ENCODE peak calls at places on chromosomes 3 and 15, in seven cellular contexts. M, O, C, Z, V, X and J are unnamed samples.

GRCh38 chr15:51093865-51094605 is 671 bp downstream of the TNFAIP8L3 start:
- DNase-seq in C (peak), M (no peak), V (no peak), Z (no peak), X (no peak), O (no peak), J (no peak)

GRCh38 chr3:55795736-55796135 is 308.6 kb upstream of the WNT5A start:
- DNase-seq in V (no peak), Z (no peak), X (no peak), C (no peak), O (no peak), M (peak), J (no peak)

GRCh38 chr3:130894130-130894872 is 417 bp downstream of the ATP2C1 start:
- DNase-seq in X (no peak), O (peak), Z (no peak), C (no peak), V (peak), M (no peak), J (peak)

GRCh38 chr15:36914962-36915808 is 185.2 kb downstream of the MEIS2 start:
- DNase-seq in M (no peak), X (no peak), O (no peak), Z (no peak), V (no peak), C (no peak), J (peak)

GRCh38 chr15:92323480-92323879 is 70.2 kb upstream of the ST8SIA2 start:
- DNase-seq in V (no peak), M (no peak), Z (no peak), O (no peak), X (no peak), C (no peak), J (no peak)

GRCh38 chr3:58529516-58530353 is 7.3 kb downstream of the ACOX2 start:
- DNase-seq in Z (peak), V (peak), O (peak), C (peak), M (no peak), X (no peak), J (peak)

GRCh38 chr3:111326144-111326995 is 215.6 kb upstream of the CD96 start:
- DNase-seq in M (peak), O (no peak), Z (no peak), X (no peak), C (no peak), V (no peak), J (peak)

GRCh38 chr3:86563358-86563970 is 427.5 kb downstream of the VGLL3 start:
- DNase-seq in M (peak), Z (no peak), V (no peak), X (no peak), O (peak), C (peak), J (peak)

GRCh38 chr3:129979891-129980290 is 5.4 kb downstream of the TRH start:
- DNase-seq in Z (no peak), O (no peak), C (no peak), M (no peak), X (no peak), V (no peak), J (no peak)

GRCh38 chr3:80696280-80696679 is 928.5 kb upstream of the ROBO1 start:
- DNase-seq in V (no peak), C (peak), Z (no peak), X (peak), M (no peak), O (no peak), J (no peak)

GRCh38 chr3:64501298-64501906 is 186.4 kb downstream of the ADAMTS9 start:
- DNase-seq in C (no peak), V (no peak), X (no peak), M (peak), O (no peak), Z (no peak), J (peak)

DNA sequence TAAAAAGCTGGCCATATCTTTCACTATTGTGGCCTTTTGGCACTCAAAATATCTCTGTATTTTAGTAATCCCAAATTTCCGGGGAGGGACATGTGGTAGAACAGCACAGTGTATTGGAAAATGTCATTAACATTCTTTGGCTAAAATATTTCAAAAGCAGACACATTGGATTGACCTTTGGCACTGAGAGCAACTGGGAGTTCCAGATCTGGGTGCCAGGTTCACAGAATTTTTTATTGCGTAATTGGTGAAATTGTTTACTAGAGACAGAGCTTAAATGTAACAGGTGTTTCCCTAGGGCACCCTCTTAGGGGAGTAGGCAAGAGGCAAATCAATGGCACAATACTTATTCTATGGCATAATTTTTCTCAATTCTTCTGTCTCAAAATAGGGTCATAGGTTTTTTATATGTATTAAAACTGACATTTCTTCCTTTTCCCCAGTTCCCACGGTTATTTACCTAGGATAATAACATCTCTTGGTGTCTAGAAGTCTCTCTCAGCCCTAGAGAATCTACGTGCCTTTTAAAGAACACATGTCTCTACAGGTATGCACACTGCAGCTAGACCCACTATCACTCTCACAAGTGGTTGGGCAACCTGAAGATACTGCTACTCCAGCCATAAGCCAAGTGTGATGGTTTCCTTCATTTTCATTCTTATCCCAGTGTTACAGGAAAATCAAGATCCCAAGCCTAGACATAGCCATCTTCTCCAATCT is 10.6 kb downstream of the RBMS3 start:
- DNase-seq in X (no peak), O (no peak), C (no peak), Z (no peak), V (no peak), M (no peak), J (no peak)
- H3K4me2 ChIP-seq in X (peak), O (no peak), C (no peak), Z (no peak), V (no peak), M (no peak), J (no peak)

DNA sequence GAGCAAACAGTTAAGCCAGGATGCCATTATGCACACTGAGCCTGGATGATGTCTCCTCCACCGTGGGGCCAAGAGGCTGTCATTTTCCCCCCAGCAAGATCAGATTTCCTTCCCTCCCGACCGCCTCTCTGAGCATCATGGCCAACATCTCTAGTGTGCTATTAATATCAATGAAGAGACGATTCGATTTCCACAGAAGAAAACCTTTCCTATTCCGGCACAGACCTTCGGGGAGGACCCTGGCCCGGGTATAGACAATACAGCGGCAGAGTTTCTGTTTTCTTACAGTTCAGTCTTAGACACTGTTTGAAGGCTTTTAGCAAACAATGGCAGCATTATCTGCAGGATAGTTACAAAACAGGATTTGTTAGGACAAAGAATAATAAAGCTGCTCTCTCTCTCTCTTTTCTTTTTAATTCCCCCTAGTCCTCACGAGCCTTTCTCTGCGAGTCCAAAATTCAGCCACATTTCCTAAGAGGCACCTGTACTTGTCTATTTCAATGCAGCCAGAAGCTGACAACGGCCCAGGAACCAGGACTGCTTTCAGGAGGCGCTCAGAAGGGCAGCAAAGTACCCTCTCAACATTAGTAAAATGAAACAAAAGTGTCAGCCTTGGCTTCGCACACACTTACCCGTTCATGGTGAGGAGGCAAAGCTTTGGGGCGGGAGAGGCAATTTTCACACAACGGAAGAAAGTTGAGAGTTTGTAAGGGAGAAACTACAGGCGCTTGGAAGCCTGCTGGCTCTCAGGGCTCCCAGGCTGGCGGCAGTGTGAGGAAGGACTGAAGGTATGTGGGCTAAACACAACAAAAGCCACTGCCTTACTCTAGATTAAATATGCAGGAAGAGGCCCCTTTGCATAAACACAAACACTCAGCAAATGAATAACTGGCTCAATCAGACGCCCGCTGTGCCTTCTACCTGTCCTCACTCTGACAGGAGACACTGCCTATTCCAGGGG is 278.0 kb downstream of the FOXP1 start:
- DNase-seq in O (peak), C (peak), M (peak), V (peak), Z (peak), X (no peak), J (peak)
- H3K4ac ChIP-seq in O (no peak), C (peak), M (peak), V (no peak), Z (peak), X (no peak), J (peak)

GRCh38 chr15:40743466-40743865 is 11.6 kb downstream of the RMDN3 start:
- DNase-seq in X (no peak), C (no peak), M (no peak), V (no peak), Z (no peak), O (no peak), J (no peak)

GRCh38 chr15:40737048-40737447 is 18.0 kb downstream of the RMDN3 start:
- DNase-seq in O (no peak), V (no peak), C (no peak), X (no peak), Z (no peak), M (peak), J (no peak)

GRCh38 chr15:40739042-40739441 is 16.0 kb downstream of the RMDN3 start:
- DNase-seq in C (peak), O (no peak), Z (no peak), M (peak), X (no peak), V (no peak), J (no peak)

GRCh38 chr15:40736575-40736974 is 18.5 kb downstream of the RMDN3 start:
- DNase-seq in V (no peak), X (no peak), C (no peak), O (no peak), Z (no peak), M (no peak), J (no peak)

DNA sequence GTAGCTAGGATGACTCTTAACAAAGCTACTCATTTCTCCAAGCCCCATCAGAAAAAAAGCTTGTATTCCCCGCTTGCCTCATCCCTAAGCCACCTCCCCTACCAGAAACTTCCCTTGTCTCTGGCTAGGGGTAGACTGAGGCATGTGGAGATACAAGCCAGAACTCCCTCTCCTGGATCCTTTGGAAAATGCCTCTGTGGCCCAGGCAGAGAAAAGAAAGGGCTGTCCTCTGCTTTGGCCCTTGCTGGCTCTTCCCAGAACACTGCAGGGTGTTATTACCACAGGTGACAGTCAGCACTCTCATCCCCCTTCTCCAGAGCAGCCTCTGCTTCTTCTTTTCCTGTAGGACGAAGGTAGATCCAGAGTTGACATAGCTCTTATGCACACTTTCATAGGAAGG is 15.2 kb downstream of the RMDN3 start:
- DNase-seq in O (no peak), V (no peak), X (no peak), M (no peak), C (peak), Z (no peak), J (no peak)
- H3K9ac ChIP-seq in O (no peak), V (no peak), X (no peak), M (no peak), C (no peak), Z (no peak), J (no peak)

GRCh38 chr15:73196113-73196512 is 143.8 kb downstream of the NEO1 start:
- DNase-seq in M (peak), V (no peak), Z (no peak), O (no peak), X (no peak), C (peak), J (peak)

GRCh38 chr15:73190189-73190601 is 137.9 kb downstream of the NEO1 start:
- DNase-seq in C (no peak), Z (no peak), X (no peak), O (no peak), V (no peak), M (peak), J (peak)
- H3K4me2 ChIP-seq in C (no peak), Z (no peak), X (no peak), O (no peak), V (no peak), M (no peak), J (no peak)

DNA sequence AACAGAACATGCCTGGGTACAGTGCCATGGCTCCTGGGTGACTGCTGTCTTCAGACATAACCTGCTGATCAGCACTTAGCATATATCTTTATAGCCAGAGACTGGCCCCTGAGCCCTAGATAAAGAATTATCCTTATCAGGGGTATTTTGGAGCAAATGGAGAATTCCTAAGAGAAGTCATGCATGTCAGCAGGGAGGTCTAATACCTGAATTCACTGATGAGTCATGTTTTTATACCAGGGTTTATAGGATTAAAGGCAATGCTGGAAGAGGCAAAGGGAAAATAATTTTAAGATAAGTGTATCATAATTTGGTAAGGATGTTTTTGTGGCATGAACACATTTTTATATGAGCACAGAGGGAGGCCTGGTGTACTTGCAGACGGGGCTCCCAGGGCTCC is 159.8 kb downstream of the ADAMTSL3 start:
- DNase-seq in Z (no peak), C (peak), M (no peak), X (no peak), O (no peak), V (no peak), J (no peak)
- H3K4ac ChIP-seq in Z (no peak), C (no peak), M (no peak), X (no peak), O (no peak), V (no peak), J (no peak)